ENCODE peak calls at places on chromosomes 7 and 10, in eight cellular contexts. F is endothelial cell of umbilical vein, T is cardiac muscle cell, W is Peyer's patch, C is heart right ventricle, M is stomach, R is kidney, L is adrenal gland. N is an unnamed sample.

GRCh38 chr10:31262672-31263071 is 56.3 kb upstream of the ZEB1 start:
- DNase-seq in M (no peak), L (peak; percentile 39), T (no peak), R (no peak), C (peak; percentile 64), F (no peak), W (no peak), N (no peak)

GRCh38 chr10:80473692-80474596 is 19.8 kb downstream of the TSPAN14 start:
- DNase-seq in R (no peak), C (no peak), W (no peak), F (no peak), T (no peak), M (no peak), L (no peak), N (no peak)

GRCh38 chr7:121083138-121083789 is 94.8 kb downstream of the CPED1 start:
- DNase-seq in L (no peak), W (no peak), T (no peak), R (no peak), F (peak; percentile 37), M (no peak), C (no peak), N (no peak)

GRCh38 chr10:132272061-132272766 is 35.5 kb downstream of the STK32C start:
- DNase-seq in C (no peak), W (no peak), F (no peak), L (peak; percentile 18), R (peak; percentile 78), T (no peak), M (no peak), N (peak; percentile 27)

GRCh38 chr7:139777304-139777890 is 401 bp downstream of the HIPK2 start:
- DNase-seq in M (peak; percentile 53), F (no peak), R (peak; percentile 84), W (no peak), L (peak; percentile 50), T (peak; percentile 69), C (no peak), N (peak; percentile 42)

GRCh38 chr10:10138685-10139084 is 879.0 kb upstream of the CELF2 start:
- DNase-seq in C (no peak), T (no peak), L (no peak), M (no peak), R (no peak), W (no peak), F (no peak), N (no peak)

GRCh38 chr7:50978633-50979215 is 196.0 kb upstream of the GRB10 start:
- DNase-seq in M (no peak), C (no peak), R (no peak), T (no peak), W (no peak), L (no peak), F (no peak), N (no peak)

GRCh38 chr7:48113270-48113669 is 24.2 kb downstream of the UPP1 start:
- DNase-seq in W (no peak), M (no peak), C (no peak), F (no peak), R (no peak), T (no peak), L (no peak), N (no peak)

GRCh38 chr7:144682581-144683280 is 153.1 kb downstream of the TPK1 start:
- DNase-seq in M (no peak), L (no peak), C (no peak), F (no peak), T (no peak), W (no peak), R (no peak), N (no peak)

GRCh38 chr10:128577958-128578750 is 451.9 kb upstream of the MKI67 start:
- DNase-seq in R (no peak), T (no peak), C (no peak), L (no peak), M (no peak), F (no peak), W (no peak), N (no peak)

GRCh38 chr7:99453105-99453504 is 12.9 kb downstream of the ATP5MF start:
- DNase-seq in L (no peak), M (no peak), R (no peak), C (peak; percentile 34), F (no peak), W (no peak), T (no peak), N (no peak)

GRCh38 chr7:35860664-35861063 is 59.8 kb downstream of the SEPTIN7 start:
- DNase-seq in W (no peak), T (no peak), L (no peak), C (no peak), R (no peak), M (no peak), F (no peak), N (no peak)

GRCh38 chr7:1260236-1260635 is 27.6 kb downstream of the UNCX start:
- DNase-seq in F (no peak), R (peak; percentile 50), C (no peak), T (no peak), M (no peak), L (no peak), W (no peak), N (no peak)

GRCh38 chr10:50855015-50855414 is 30.4 kb downstream of the A1CF start:
- DNase-seq in L (no peak), T (no peak), F (no peak), M (no peak), R (no peak), C (no peak), W (no peak), N (no peak)

GRCh38 chr7:101818699-101819071 is 1.3 kb downstream of the CUX1 start:
- DNase-seq in W (no peak), F (no peak), L (no peak), C (no peak), M (no peak), R (no peak), T (no peak), N (no peak)

GRCh38 chr10:60576130-60577069 is 186.7 kb upstream of the ANK3 start:
- DNase-seq in M (no peak), F (no peak), C (no peak), R (no peak), T (no peak), W (no peak), L (no peak), N (no peak)

GRCh38 chr10:66746246-66746645 is 179.6 kb upstream of the LRRTM3 start:
- DNase-seq in R (no peak), M (no peak), C (no peak), T (no peak), F (no peak), W (no peak), L (no peak), N (no peak)

GRCh38 chr7:127392182-127392565 is 334 bp downstream of the ZNF800 start:
- DNase-seq in C (peak; percentile 45), F (peak; percentile 44), W (peak; percentile 51), T (peak; percentile 74), L (peak; percentile 53), R (peak; percentile 90), M (peak; percentile 66), N (peak; percentile 42)

GRCh38 chr7:25117226-25118047 is 7.6 kb downstream of the CYCS start:
- DNase-seq in R (no peak), M (no peak), T (no peak), F (no peak), L (no peak), W (peak; percentile 35), C (no peak), N (no peak)

GRCh38 chr10:100875484-100876166 is 37.1 kb upstream of the SLF2 start:
- DNase-seq in R (peak; percentile 32), W (no peak), T (no peak), F (no peak), C (no peak), L (no peak), M (no peak), N (no peak)

GRCh38 chr10:100879741-100880360 is 32.9 kb upstream of the SLF2 start:
- DNase-seq in C (no peak), W (no peak), F (no peak), L (peak; percentile 17), M (no peak), R (no peak), T (peak; percentile 47), N (no peak)

GRCh38 chr10:100876575-100877158 is 36.1 kb upstream of the SLF2 start:
- DNase-seq in F (no peak), W (no peak), C (no peak), T (no peak), R (no peak), M (no peak), L (no peak), N (no peak)

GRCh38 chr10:100877451-100877850 is 35.3 kb upstream of the SLF2 start:
- DNase-seq in T (no peak), R (no peak), C (no peak), W (no peak), F (no peak), L (no peak), M (no peak), N (no peak)

GRCh38 chr10:100878291-100878910 is 34.4 kb upstream of the SLF2 start:
- DNase-seq in M (no peak), T (peak; percentile 80), C (peak; percentile 35), R (no peak), L (peak; percentile 77), F (peak; percentile 57), W (peak; percentile 18), N (peak; percentile 66)
- TF ChIP-seq CTCF in M (peak; percentile 28), T (peak; percentile 83), C (peak; percentile 30), R (peak; percentile 85), L (peak; percentile 31), F (peak; percentile 62), W (no peak), N (peak; percentile 53)

GRCh38 chr10:88161070-88161469 is 297.6 kb downstream of the PTEN start:
- DNase-seq in F (no peak), R (no peak), C (no peak), L (no peak), M (no peak), T (no peak), W (no peak), N (no peak)

GRCh38 chr10:88165849-88166271 is 302.4 kb downstream of the PTEN start:
- DNase-seq in T (no peak), F (no peak), L (no peak), R (no peak), W (no peak), C (no peak), M (no peak), N (no peak)

GRCh38 chr10:88164471-88164870 is 301.0 kb downstream of the PTEN start:
- DNase-seq in L (no peak), T (no peak), R (no peak), W (no peak), C (no peak), F (no peak), M (no peak), N (no peak)

GRCh38 chr10:88163572-88163971 is 300.1 kb downstream of the PTEN start:
- DNase-seq in L (no peak), C (no peak), F (no peak), T (peak; percentile 21), R (no peak), W (no peak), M (no peak), N (no peak)

GRCh38 chr10:88162852-88163251 is 299.4 kb downstream of the PTEN start:
- DNase-seq in R (no peak), T (no peak), M (no peak), L (no peak), F (peak; percentile 33), C (no peak), W (no peak), N (no peak)
- H3K36me3 ChIP-seq in R (no peaks in the 10 kb centered on the region), T (no peaks in the 10 kb centered on the region), M (no peaks in the 10 kb centered on the region), L (no peaks in the 10 kb centered on the region), F (no peaks in the 10 kb centered on the region), C (no peaks in the 10 kb centered on the region), W (no peaks in the 10 kb centered on the region), N (no peaks in the 10 kb centered on the region)

GRCh38 chr10:124535731-124536495 is 74.3 kb downstream of the LHPP start:
- DNase-seq in F (no peak), M (no peak), W (no peak), R (no peak), T (no peak), C (no peak), L (no peak), N (no peak)
- H3K27ac ChIP-seq in F (no peak overlapping the region), M (peak overlapping the region; percentile 54), W (no peak overlapping the region), R (no peak overlapping the region), T (no peak overlapping the region), C (no peak overlapping the region), L (no peak overlapping the region), N (no peak overlapping the region)

GRCh38 chr7:17991866-17992648 is 35.6 kb downstream of the PRPS1L1 start:
- DNase-seq in M (no peak), F (no peak), R (no peak), C (no peak), T (peak; percentile 39), L (no peak), W (no peak), N (peak; percentile 53)
- TF ChIP-seq CTCF in M (no peak), F (no peak), R (no peak), C (no peak), T (peak; percentile 34), L (no peak), W (no peak), N (peak; percentile 21)

N was measured in colonic mucosa.